ENCODE peak calls at places on chromosome 7, in four cellular contexts. C is effector CD4-positive, alpha-beta T cell; T is HFFc6; V is iris pigment epithelial cell. H is an unnamed sample.

GRCh38 chr7:88040694-88041093 is 106.6 kb downstream of the ADAM22 start:
- DNase-seq in T (no peak), C (no peak), V (peak), H (peak)

GRCh38 chr7:138842111-138842510 is 44.1 kb upstream of the ATP6V0A4 start:
- DNase-seq in T (peak), C (no peak), V (peak), H (peak)

GRCh38 chr7:15323545-15323944 is 238.3 kb downstream of the AGMO start:
- DNase-seq in C (no peak), V (no peak), T (no peak), H (no peak)

GRCh38 chr7:134532155-134533089 is 5.1 kb downstream of the AKR1B10 start:
- DNase-seq in C (no peak), T (no peak), V (no peak), H (no peak)

GRCh38 chr7:34675749-34676374 is 17.8 kb downstream of the NPSR1 start:
- DNase-seq in V (no peak), T (no peak), C (no peak), H (peak)

GRCh38 chr7:43568529-43568928 is 14.4 kb upstream of the STK17A start:
- DNase-seq in T (peak), C (no peak), V (peak), H (no peak)

GRCh38 chr7:55983537-55983936 is 19.2 kb downstream of the NIPSNAP2 start:
- DNase-seq in C (no peak), V (no peak), T (no peak), H (no peak)

GRCh38 chr7:74193913-74194312 is 15.9 kb upstream of the LAT2 start:
- DNase-seq in V (no peak), C (no peak), T (no peak), H (peak)

GRCh38 chr7:151897201-151897711 is 20.3 kb upstream of the PRKAG2 start:
- DNase-seq in C (no peak), V (no peak), T (no peak), H (peak)

GRCh38 chr7:77459311-77459726 is 43.2 kb upstream of the GSAP start:
- DNase-seq in V (no peak), T (no peak), C (no peak), H (no peak)

GRCh38 chr7:139118234-139118802 is 8.8 kb upstream of the ZC3HAV1 start:
- DNase-seq in T (peak), V (peak), C (no peak), H (no peak)

GRCh38 chr7:10644849-10645248 is 328.8 kb upstream of the PHF14 start:
- DNase-seq in C (no peak), V (no peak), T (no peak), H (no peak)

GRCh38 chr7:84647797-84648762 is 453.5 kb upstream of the SEMA3A start:
- DNase-seq in V (peak), C (no peak), T (peak), H (no peak)

GRCh38 chr7:37186753-37187152 is 261.9 kb downstream of the ELMO1 start:
- DNase-seq in V (no peak), C (no peak), T (no peak), H (no peak)

H was measured in H7.